ENCODE peak calls at places on chromosomes 11 and 22, in four cellular contexts. L is lower leg skin, A is HFF-Myc, D is MM.1S. F is an unnamed sample.

GRCh38 chr22:46674367-46674781 is 54.2 kb downstream of the GRAMD4 start:
- DNase-seq in L (peak), A (no peak), D (no peak), F (no peak)

GRCh38 chr11:64055077-64055476 is 19.3 kb downstream of the FLRT1 start:
- DNase-seq in L (no peak), A (no peak), D (no peak), F (no peak)

GRCh38 chr22:46737105-46737975 is 712 bp downstream of the CERK start:
- DNase-seq in L (peak), A (no peak), D (peak), F (no peak)

GRCh38 chr11:32081129-32081641 is 9.7 kb upstream of the RCN1 start:
- DNase-seq in L (no peak), A (peak), D (peak), F (no peak)

GRCh38 chr22:17786435-17787158 is 12.3 kb upstream of the BID start:
- DNase-seq in L (peak), A (no peak), D (no peak), F (no peak)

GRCh38 chr22:33563568-33563967 is 356.7 kb downstream of the LARGE1 start:
- DNase-seq in L (no peak), A (no peak), D (no peak), F (no peak)

GRCh38 chr11:33842236-33842915 is 49.5 kb downstream of the LMO2 start:
- DNase-seq in L (no peak), A (no peak), D (no peak), F (no peak)

GRCh38 chr22:44587004-44587793 is 89.2 kb upstream of the RTL6 start:
- DNase-seq in L (peak), A (no peak), D (no peak), F (no peak)

GRCh38 chr11:112834277-112834755 is 126.9 kb upstream of the NCAM1 start:
- DNase-seq in L (no peak), A (no peak), D (no peak), F (no peak)

GRCh38 chr11:10293423-10294288 is at the start of gene SBF2:
- DNase-seq in L (peak), A (peak), D (peak), F (no peak)

GRCh38 chr22:44755418-44755817 is 3.0 kb downstream of the ARHGAP8 start:
- DNase-seq in L (no peak), A (no peak), D (no peak), F (no peak)

GRCh38 chr11:12212181-12212820 is 101.9 kb downstream of the MICAL2 start:
- DNase-seq in L (no peak), A (no peak), D (no peak), F (no peak)

GRCh38 chr11:102457865-102458264 is 5.3 kb upstream of the TMEM123 start:
- DNase-seq in L (no peak), A (no peak), D (peak), F (no peak)

GRCh38 chr11:102457056-102457677 is 4.6 kb upstream of the TMEM123 start:
- DNase-seq in L (no peak), A (no peak), D (no peak), F (no peak)

GRCh38 chr11:102458531-102458930 is 6.0 kb upstream of the TMEM123 start:
- DNase-seq in L (no peak), A (no peak), D (no peak), F (no peak)

GRCh38 chr11:102453921-102454320 is 1.4 kb upstream of the TMEM123 start:
- DNase-seq in L (no peak), A (no peak), D (no peak), F (no peak)

DNA sequence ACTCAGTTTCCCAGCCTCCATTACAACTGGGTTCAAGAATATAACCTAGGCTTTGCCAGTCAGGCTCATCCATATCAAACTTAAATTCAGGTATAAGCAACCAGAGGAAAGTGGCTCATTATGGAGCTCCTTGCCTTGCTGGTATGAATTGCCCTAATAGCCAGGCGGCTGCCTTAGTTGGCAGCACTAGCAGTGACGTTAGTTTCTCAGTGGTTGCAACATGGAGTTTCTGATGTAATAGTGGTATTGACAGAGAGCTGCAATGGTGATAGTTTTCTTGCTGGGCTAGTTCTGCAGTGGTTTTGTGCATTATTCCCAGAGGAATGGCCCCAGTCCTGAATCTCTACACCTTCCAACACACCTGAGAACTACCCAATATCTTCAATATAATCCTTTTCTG is 3.8 kb upstream of the TMEM123 start:
- DNase-seq in L (no peak), A (no peak), D (no peak), F (no peak)
- H3K4me3 ChIP-seq in L (no peak), A (no peak), D (no peak), F (no peak)

GRCh38 chr11:47375546-47376085 is 2.7 kb downstream of the SPI1 start:
- DNase-seq in L (no peak), A (no peak), D (no peak), F (no peak)

GRCh38 chr11:47376543-47377371 is 1.6 kb downstream of the SPI1 start:
- DNase-seq in L (no peak), A (no peak), D (no peak), F (no peak)

GRCh38 chr11:47375020-47375419 is 3.3 kb downstream of the SPI1 start:
- DNase-seq in L (no peak), A (no peak), D (no peak), F (no peak)

GRCh38 chr11:47377571-47378010 is 756 bp downstream of the SPI1 start:
- DNase-seq in L (no peak), A (no peak), D (no peak), F (no peak)

GRCh38 chr11:47376183-47376542 is 2.2 kb downstream of the SPI1 start:
- DNase-seq in L (no peak), A (no peak), D (no peak), F (peak)
- H3K4me3 ChIP-seq in L (no peak), A (no peak), D (no peak), F (no peak)

GRCh38 chr11:62726156-62727006 is 876 bp downstream of the HNRNPUL2 start:
- DNase-seq in L (peak), A (no peak), D (no peak), F (no peak)

GRCh38 chr11:62727007-62727832 is at the start of gene HNRNPUL2:
- DNase-seq in L (peak), A (peak), D (peak), F (peak)

GRCh38 chr11:62721994-62722393 is 5.3 kb downstream of the HNRNPUL2 start:
- DNase-seq in L (no peak), A (no peak), D (no peak), F (no peak)

GRCh38 chr11:62725686-62726085 is 1.6 kb downstream of the HNRNPUL2 start:
- DNase-seq in L (no peak), A (no peak), D (no peak), F (no peak)

DNA sequence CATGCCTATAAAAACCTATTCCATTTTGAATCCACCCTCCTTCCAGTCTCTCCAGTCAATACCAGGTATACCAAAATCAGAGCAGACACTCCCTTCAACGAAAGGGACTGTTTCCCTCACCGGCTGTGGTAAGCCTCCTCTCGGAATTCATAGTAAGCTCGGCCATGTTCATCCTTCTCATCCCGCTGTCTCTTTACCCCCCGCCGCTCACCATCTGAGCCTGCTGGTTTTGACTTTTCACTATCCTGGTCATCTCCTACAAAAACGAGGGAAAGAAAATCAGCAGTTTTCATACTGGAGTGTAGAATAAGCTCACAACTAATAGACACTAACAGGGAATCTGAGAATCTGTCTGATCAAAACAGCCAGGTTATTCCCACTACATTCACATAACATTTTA is 3.1 kb downstream of the HNRNPUL2 start:
- DNase-seq in L (peak), A (no peak), D (no peak), F (no peak)
- H3K4me3 ChIP-seq in L (no peak), A (peak), D (peak), F (peak)

DNA sequence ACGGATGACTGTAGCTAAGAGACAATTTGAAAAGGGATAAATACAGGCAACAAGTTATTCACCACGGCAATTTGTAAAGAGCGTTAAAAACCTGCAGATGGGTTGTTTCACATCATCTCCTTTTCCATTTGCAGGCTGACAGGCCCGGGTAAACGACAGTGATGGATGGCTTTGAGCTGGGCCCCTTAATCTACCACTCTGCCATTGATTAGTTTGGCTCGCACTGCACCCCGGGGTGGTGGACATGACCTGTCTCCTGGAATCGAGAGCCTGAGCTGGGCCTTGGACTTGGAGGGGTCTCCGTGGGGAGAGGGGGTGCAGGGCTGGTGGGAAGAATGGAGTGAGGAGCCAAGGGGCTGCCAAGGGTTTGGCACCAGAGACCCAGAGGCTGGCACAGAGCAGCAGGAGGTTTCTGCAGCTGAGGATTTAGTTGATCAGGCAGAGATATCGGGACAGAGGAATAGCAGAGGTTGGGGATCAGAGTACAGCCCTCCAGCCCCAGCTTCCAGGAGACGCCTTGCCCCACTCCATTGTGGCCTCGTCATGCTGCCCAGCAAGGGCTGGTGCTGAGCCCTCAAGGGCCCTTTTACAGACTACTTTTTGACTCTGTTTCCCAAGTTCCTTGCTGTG is 110.6 kb upstream of the NECTIN1 start:
- DNase-seq in L (no peak), A (no peak), D (no peak), F (no peak)
- H3K4me3 ChIP-seq in L (no peak), A (no peak), D (no peak), F (no peak)

DNA sequence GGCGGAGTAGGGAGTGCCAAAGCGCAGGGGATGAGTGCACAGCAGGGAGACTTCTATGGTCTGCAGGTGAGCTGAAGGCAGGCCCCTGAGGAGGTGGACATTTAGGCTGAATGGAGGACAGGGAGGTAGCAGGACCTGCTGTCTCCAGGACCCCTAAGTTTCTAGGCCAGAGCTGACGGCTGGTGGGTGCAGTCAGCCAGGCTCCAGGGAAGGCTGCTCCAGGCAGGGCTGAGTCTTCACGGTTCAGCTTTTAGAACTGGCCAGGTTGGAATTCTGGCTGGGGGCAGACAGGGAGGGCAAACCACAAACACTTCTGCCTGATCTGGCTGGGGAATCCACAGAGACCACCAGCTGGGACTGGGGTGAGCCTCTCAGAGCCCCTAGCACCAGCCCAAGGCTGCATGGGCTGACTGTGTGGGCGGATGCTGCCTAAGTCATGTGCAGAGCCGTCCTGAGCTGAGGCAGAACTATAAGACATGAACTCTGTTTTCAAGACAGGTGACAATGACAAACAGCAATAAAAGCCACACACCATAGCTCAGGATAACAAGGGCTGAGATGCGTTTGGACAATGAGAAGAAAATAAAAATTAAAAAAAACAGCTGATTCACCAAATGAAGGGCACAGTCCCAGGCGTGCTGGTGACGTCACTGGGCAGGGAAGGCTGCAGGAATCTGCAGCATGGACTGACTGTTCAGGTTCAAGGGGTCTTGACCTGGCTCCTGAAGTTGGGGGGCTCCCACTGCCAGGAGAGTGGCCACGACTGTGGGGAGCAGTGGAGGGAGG is 10.4 kb upstream of the MALAT1 start:
- DNase-seq in L (peak), A (no peak), D (no peak), F (no peak)
- H3K4me3 ChIP-seq in L (no peak), A (peak), D (peak), F (peak)